ENCODE peak calls at places on chromosomes 16 and 17, in seven cellular contexts. U, C, W, R, O, Y and P are unnamed samples.

GRCh38 chr16:89118361-89119061 is 24.9 kb downstream of the ACSF3 start:
- DNase-seq in U (no peak), C (no peak), W (no peak), R (no peak), O (peak; percentile 26), Y (no peak), P (no peak)

GRCh38 chr17:57518587-57519118 is 226.4 kb downstream of the CCDC182 start:
- DNase-seq in U (no peak), C (no peak), W (peak; percentile 57), R (no peak), O (peak; percentile 75), Y (peak; percentile 53), P (no peak)

GRCh38 chr17:1398900-1399299 is 1.1 kb downstream of the YWHAE start:
- DNase-seq in U (no peak), C (no peak), W (no peak), R (no peak), O (no peak), Y (peak; percentile 71), P (no peak)

GRCh38 chr16:57479043-57479421 is 7.3 kb downstream of the DOK4 start:
- DNase-seq in U (no peak), C (no peak), W (no peak), R (no peak), O (peak; percentile 62), Y (no peak), P (no peak)

GRCh38 chr16:85187447-85187846 is 75.2 kb upstream of the CIBAR2 start:
- DNase-seq in U (no peak), C (no peak), W (no peak), R (no peak), O (peak; percentile 23), Y (no peak), P (no peak)

GRCh38 chr17:72822358-72823023 is 270.0 kb downstream of the SLC39A11 start:
- DNase-seq in U (no peak), C (no peak), W (no peak), R (no peak), O (no peak), Y (no peak), P (no peak)

GRCh38 chr16:47317465-47318240 is 143.2 kb downstream of the ITFG1 start:
- DNase-seq in U (no peak), C (no peak), W (no peak), R (no peak), O (no peak), Y (no peak), P (no peak)

GRCh38 chr17:47295037-47295873 is 28.5 kb upstream of the EFCAB13 start:
- DNase-seq in U (no peak), C (peak; percentile 23), W (no peak), R (no peak), O (no peak), Y (no peak), P (peak; percentile 71)

GRCh38 chr17:73976147-73976546 is 227.3 kb upstream of the RPL38 start:
- DNase-seq in U (no peak), C (no peak), W (no peak), R (no peak), O (no peak), Y (no peak), P (no peak)

GRCh38 chr17:43406676-43407645 is 8.2 kb downstream of the ARL4D start:
- DNase-seq in U (no peak), C (no peak), W (no peak), R (no peak), O (no peak), Y (no peak), P (no peak)

GRCh38 chr16:85505794-85506339 is 107.3 kb upstream of the GSE1 start:
- DNase-seq in U (no peak), C (no peak), W (no peak), R (no peak), O (no peak), Y (no peak), P (no peak)

GRCh38 chr16:65521685-65522338 is 399.9 kb upstream of the CDH11 start:
- DNase-seq in U (no peak), C (no peak), W (no peak), R (no peak), O (no peak), Y (no peak), P (no peak)

GRCh38 chr16:77789085-77789611 is 784 bp downstream of the VAT1L start:
- DNase-seq in U (no peak), C (no peak), W (no peak), R (no peak), O (no peak), Y (no peak), P (no peak)

GRCh38 chr16:77793417-77793816 is 5.1 kb downstream of the VAT1L start:
- DNase-seq in U (no peak), C (no peak), W (no peak), R (no peak), O (no peak), Y (no peak), P (no peak)

GRCh38 chr16:77788196-77789084 is at the start of gene VAT1L:
- DNase-seq in U (no peak), C (peak; percentile 57), W (peak; percentile 30), R (peak; percentile 32), O (no peak), Y (peak; percentile 34), P (no peak)

GRCh38 chr16:77789646-77790370 is 1.4 kb downstream of the VAT1L start:
- DNase-seq in U (no peak), C (no peak), W (no peak), R (no peak), O (no peak), Y (no peak), P (no peak)

DNA sequence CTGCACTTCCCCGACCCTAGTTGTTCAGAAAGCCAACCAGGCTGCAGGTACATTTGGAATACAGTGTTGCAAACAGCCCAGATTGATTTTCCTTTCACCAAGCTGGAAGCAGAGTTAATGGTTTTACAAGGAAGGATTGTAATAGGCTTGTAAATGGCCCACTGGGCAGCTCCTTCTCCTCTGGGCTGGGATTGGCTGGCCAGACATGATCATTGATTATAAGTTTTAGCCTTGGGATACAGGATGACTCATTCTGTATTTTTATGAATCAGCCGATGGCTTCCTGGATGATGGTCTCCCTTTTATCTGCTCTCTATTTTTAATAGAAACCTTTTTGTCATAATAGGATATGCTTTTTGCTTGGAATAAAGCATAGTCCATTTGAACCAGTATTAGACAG is 2.6 kb downstream of the VAT1L start:
- DNase-seq in U (no peak), C (no peak), W (no peak), R (no peak), O (no peak), Y (no peak), P (no peak)
- H3K27me3 ChIP-seq in U (peaks cover 71% of the 10 kb centered on the region), C (peaks cover 3% of the 10 kb centered on the region), W (peaks cover 18% of the 10 kb centered on the region), R (peaks cover 31% of the 10 kb centered on the region), O (peaks cover 55% of the 10 kb centered on the region), Y (peaks cover 20% of the 10 kb centered on the region), P (no peaks in the 10 kb centered on the region)

GRCh38 chr17:17118399-17118798 is 76.1 kb downstream of the MPRIP start:
- DNase-seq in U (no peak), C (no peak), W (no peak), R (no peak), O (peak; percentile 17), Y (no peak), P (no peak)

GRCh38 chr17:17114592-17115225 is 72.5 kb downstream of the MPRIP start:
- DNase-seq in U (no peak), C (no peak), W (no peak), R (no peak), O (peak; percentile 53), Y (no peak), P (no peak)

GRCh38 chr17:17117923-17118322 is 75.7 kb downstream of the MPRIP start:
- DNase-seq in U (no peak), C (no peak), W (no peak), R (no peak), O (peak; percentile 10), Y (no peak), P (no peak)

GRCh38 chr17:17116406-17116805 is 74.1 kb downstream of the MPRIP start:
- DNase-seq in U (no peak), C (no peak), W (no peak), R (no peak), O (peak; percentile 24), Y (no peak), P (no peak)

DNA sequence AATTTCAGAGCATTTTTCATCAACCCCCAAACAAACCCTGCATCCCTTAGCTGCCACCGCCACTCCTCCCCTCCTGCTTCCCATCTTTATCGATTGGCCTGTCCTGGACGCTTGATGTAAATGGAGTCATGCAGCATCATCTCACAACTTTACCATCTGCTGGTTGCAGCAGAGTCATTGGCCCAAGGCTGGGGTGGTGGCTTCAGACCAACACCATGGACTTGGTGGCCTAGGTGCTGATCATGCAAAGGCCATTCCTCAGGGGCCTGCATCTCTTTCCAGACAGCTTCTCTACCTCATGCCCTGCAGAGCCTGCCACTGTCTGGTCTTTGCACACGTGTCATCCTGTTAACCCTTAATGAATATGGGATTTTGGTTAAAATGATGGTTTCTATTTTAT is 73.4 kb downstream of the MPRIP start:
- DNase-seq in U (no peak), C (no peak), W (no peak), R (no peak), O (peak; percentile 10), Y (no peak), P (no peak)
- H3K4me1 ChIP-seq in U (peaks cover 65% of the 10 kb centered on the region), C (no peaks in the 10 kb centered on the region), W (peaks cover 98% of the 10 kb centered on the region), R (peaks cover 2% of the 10 kb centered on the region), O (peaks cover 96% of the 10 kb centered on the region), Y (peaks cover 2% of the 10 kb centered on the region), P (peaks cover 37% of the 10 kb centered on the region)

DNA sequence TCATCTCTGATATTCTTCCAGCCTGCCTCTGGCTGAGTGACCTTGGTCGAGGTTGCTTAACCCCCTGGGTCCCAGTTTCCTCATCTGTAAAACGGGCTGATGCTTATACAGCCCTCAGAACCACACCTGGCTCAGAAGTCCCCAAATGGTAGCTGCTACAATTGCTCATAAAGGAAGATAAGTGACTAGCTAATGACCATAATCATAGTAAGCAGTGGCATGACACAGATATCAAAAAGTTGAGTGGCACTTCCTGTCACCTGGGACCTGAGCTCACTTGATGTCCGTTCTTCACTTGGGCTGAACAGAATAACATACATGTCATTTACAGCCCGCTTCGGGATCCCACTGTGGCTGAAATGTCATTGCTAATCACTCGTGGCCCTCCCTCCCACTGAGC is 1.8 kb downstream of the MGRN1 start:
- DNase-seq in U (no peak), C (no peak), W (no peak), R (no peak), O (no peak), Y (no peak), P (no peak)
- H3K4me3 ChIP-seq in U (peak overlapping the region; percentile 100), C (no peak overlapping the region), W (no peak overlapping the region), R (no peak overlapping the region), O (peak overlapping the region; percentile 94), Y (no peak overlapping the region), P (peak overlapping the region; percentile 98)

DNA sequence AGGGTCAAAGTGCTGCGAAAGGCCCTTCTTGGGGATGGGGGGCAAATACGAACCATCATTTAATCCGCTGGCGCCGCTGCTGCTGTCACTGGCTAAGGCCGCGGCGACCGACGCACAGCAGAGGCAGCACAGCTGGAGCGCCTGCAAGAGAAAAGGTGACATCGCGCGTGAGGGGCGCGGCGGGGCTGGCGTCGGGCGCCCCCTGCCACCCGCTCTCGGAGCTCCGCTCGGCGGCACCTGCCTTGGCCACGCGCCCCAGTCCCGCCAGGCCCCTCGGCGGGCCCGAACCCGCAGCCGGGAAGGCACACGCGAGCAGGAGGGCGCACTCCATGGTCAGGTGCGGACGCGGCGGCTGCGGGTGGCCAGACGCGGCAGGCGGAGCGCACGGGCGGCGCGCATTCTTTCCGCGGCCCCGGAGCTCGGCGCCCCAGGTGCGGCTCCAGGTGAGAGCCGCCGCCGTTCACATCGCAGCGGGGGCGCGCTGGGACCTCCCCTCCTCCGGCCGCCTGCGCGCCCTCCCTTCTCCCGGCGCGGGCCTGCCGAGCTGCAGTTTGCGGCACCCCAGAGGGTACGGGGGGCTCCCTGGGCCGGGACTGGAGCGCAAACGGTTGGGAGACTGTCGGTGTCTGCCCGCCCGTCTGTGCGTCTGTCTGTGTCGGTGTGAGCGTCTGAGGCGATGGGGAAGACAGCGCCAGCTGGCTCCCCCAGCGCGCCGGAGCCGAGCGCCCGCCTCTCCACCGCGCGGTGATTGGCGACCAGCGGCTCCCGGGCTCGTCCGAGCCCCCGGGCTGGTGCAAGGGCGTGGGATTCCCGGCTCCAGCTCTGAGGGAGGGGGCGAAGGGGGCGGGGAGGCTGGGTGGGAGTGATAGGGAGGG is at the start of gene ADAMTS18:
- DNase-seq in U (no peak), C (peak; percentile 30), W (no peak), R (no peak), O (no peak), Y (no peak), P (no peak)
- H3K27me3 ChIP-seq in U (peaks cover 65% of the 10 kb centered on the region), C (peaks cover 48% of the 10 kb centered on the region), W (peaks cover 52% of the 10 kb centered on the region), R (peaks cover 11% of the 10 kb centered on the region), O (peaks cover 46% of the 10 kb centered on the region), Y (no peaks in the 10 kb centered on the region), P (no peaks in the 10 kb centered on the region)